ENCODE peak calls at places on chromosome 9, in eight cellular contexts. T is PC-3, H is thyroid gland, M is tibial nerve, B is hepatocyte, R is A549, C is epithelial cell of esophagus, X is brain microvascular endothelial cell. D is an unnamed sample.

GRCh38 chr9:37336150-37336549 is 86.3 kb upstream of the GRHPR start:
- DNase-seq in X (no peak), H (no peak), B (no peak), T (no peak), R (no peak), C (no peak), M (no peak), D (no peak)

GRCh38 chr9:127886401-127886972 is 9.0 kb upstream of the AK1 start:
- DNase-seq in T (no peak), X (no peak), M (no peak), B (no peak), C (no peak), R (no peak), H (no peak), D (no peak)

GRCh38 chr9:20504930-20505329 is 117.4 kb downstream of the MLLT3 start:
- DNase-seq in B (no peak), R (no peak), H (no peak), X (no peak), T (no peak), M (no peak), C (no peak), D (no peak)

GRCh38 chr9:114799441-114799840 is 6.4 kb downstream of the TNFSF15 start:
- DNase-seq in X (no peak), C (no peak), H (peak), T (no peak), B (peak), R (peak), M (no peak), D (no peak)

GRCh38 chr9:7452378-7452777 is 347.2 kb downstream of the DMAC1 start:
- DNase-seq in X (no peak), T (no peak), B (no peak), C (peak), H (no peak), M (no peak), R (no peak), D (no peak)

GRCh38 chr9:37904647-37905505 is 949 bp upstream of the SLC25A51 start:
- DNase-seq in T (no peak), C (peak), M (no peak), H (no peak), R (no peak), B (no peak), X (no peak), D (no peak)

GRCh38 chr9:133374612-133375115 is 1.2 kb downstream of the SURF4 start:
- DNase-seq in X (peak), H (no peak), M (no peak), C (peak), R (no peak), T (no peak), B (no peak), D (no peak)

GRCh38 chr9:118577121-118577520 is 792.1 kb downstream of the BRINP1 start:
- DNase-seq in C (peak), M (no peak), T (peak), H (no peak), X (no peak), R (no peak), B (no peak), D (no peak)

GRCh38 chr9:134858051-134858841 is 22.4 kb upstream of the FCN2 start:
- DNase-seq in M (no peak), T (peak), H (peak), R (peak), X (no peak), B (no peak), C (no peak), D (no peak)

GRCh38 chr9:15755660-15756059 is 202.8 kb downstream of the CCDC171 start:
- DNase-seq in M (no peak), X (no peak), R (no peak), C (no peak), T (no peak), H (no peak), B (no peak), D (no peak)

GRCh38 chr9:110047955-110048472 is 159.9 kb downstream of the C9orf152 start:
- DNase-seq in R (no peak), M (no peak), B (peak), C (no peak), H (peak), T (no peak), X (no peak), D (no peak)

GRCh38 chr9:99778308-99778707 is 43.4 kb upstream of the NR4A3 start:
- DNase-seq in M (no peak), X (peak), H (no peak), C (peak), T (peak), B (peak), R (peak), D (no peak)

GRCh38 chr9:72458153-72458552 is 63.3 kb upstream of the TMC1 start:
- DNase-seq in R (no peak), B (no peak), H (no peak), C (no peak), M (no peak), T (no peak), X (no peak), D (no peak)

GRCh38 chr9:134341306-134341705 is 15.1 kb downstream of the RXRA start:
- DNase-seq in X (no peak), M (no peak), B (no peak), T (no peak), C (no peak), R (no peak), H (peak), D (no peak)

GRCh38 chr9:109517798-109518435 is 19.8 kb upstream of the PTPN3 start:
- DNase-seq in M (no peak), B (no peak), T (peak), C (peak), X (no peak), H (peak), R (no peak), D (no peak)

GRCh38 chr9:123378028-123378427 is 22.0 kb downstream of the CRB2 start:
- DNase-seq in T (no peak), R (no peak), X (no peak), B (no peak), H (peak), M (no peak), C (no peak), D (no peak)

GRCh38 chr9:32968101-32969011 is 33.1 kb downstream of the APTX start:
- DNase-seq in R (peak), B (peak), C (peak), T (peak), M (peak), H (peak), X (peak), D (no peak)

GRCh38 chr9:136492978-136493522 is 10.2 kb upstream of the SEC16A start:
- DNase-seq in X (no peak), M (no peak), H (no peak), R (no peak), B (no peak), C (no peak), T (no peak), D (no peak)

GRCh38 chr9:129322022-129322621 is 144.1 kb upstream of the IER5L start:
- DNase-seq in R (no peak), X (no peak), M (peak), T (no peak), B (no peak), H (no peak), C (no peak), D (no peak)

GRCh38 chr9:129319076-129319937 is 141.2 kb upstream of the IER5L start:
- DNase-seq in M (peak), C (no peak), X (no peak), R (no peak), H (no peak), T (no peak), B (no peak), D (no peak)

GRCh38 chr9:129319938-129320481 is 141.9 kb upstream of the IER5L start:
- DNase-seq in H (peak), R (no peak), B (no peak), T (no peak), X (no peak), M (peak), C (no peak), D (no peak)

GRCh38 chr9:129321511-129322021 is 143.5 kb upstream of the IER5L start:
- DNase-seq in T (no peak), C (no peak), R (no peak), H (no peak), B (no peak), M (no peak), X (no peak), D (no peak)

GRCh38 chr9:129320575-129321311 is 142.7 kb upstream of the IER5L start:
- DNase-seq in R (no peak), T (peak), H (peak), M (peak), B (peak), C (peak), X (peak), D (peak)
- TF ChIP-seq CTCF in R (no peak), T (peak), H (peak), M (peak), B (peak), C (no peak), X (no peak), D (peak)

DNA sequence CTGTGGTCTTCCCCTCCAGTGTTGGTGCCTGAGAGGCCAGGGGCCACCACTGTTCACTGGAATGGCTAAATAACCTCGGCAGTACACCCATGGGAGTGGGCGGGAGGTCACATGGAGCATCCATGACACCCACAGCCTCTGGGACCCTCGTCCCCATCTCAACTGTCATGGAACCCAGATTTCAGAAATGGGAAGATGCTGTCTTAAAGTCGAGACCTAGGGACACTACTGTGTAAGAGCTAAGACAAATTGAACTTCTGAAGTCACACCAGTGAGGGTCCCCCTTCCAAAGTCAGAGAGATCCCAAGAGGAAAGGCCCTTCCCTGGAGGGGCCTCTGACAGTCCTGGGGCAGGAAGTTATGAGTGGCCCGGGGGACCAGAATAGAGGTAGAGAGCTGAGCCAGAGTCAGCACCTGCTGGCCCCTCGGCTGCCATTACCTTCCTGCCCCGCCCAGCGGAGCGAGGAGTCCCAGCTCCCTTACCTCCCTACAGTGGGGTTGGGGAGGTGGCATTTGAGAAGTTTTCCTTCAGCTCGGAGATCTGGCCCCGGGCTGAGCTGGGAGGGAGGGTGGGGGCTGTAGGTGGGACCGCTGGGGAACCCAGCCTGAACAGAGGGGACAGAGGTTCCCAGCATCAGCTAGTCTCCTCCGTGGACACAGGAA is 7.6 kb downstream of the BARX1 start:
- DNase-seq in B (no peak), R (no peak), T (no peak), X (no peak), M (no peak), C (no peak), H (no peak), D (no peak)
- H3K4me3 ChIP-seq in B (no peak), R (no peak), T (no peak), X (no peak), M (no peak), C (no peak), H (no peak), D (no peak)

DNA sequence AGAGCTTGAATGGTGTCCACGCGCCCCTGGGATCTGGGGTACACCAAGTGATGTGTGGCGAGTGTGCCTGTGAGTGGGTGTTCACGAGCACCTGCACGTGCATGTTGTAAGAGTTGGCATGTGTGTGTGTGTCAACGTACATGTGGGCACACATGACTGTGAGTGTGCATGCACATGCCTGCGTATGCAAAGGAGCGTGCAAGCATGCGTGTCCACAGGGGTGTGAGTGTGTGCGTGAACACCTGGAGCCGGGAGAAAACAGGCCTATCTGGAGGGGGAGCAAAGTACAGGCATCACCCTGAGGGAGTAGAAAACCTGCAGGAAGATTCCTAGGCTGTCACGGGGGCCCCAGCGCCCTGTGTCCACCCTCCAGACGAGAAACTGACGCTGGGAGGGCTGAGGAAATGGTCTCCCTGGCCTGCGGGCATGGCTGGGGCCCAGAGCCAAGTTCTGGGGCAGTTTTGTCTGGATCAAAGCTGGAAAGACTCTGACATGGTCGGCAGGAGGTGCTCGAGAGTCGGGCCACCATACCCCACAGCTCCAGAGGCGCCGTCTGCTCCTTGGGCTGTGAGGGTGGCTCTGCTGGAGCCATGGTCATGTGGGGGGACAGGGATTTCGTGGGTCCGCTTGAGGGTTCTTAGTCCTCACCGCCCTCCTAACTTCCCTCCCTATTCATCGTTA is 31.8 kb downstream of the PTGES start:
- DNase-seq in T (peak), X (no peak), R (peak), B (no peak), H (no peak), M (no peak), C (no peak), D (no peak)
- TF ChIP-seq CTCF in T (peak), X (peak), R (peak), B (no peak), H (no peak), M (no peak), C (no peak), D (peak)

GRCh38 chr9:91948423-91949292 is 1.4 kb downstream of the ROR2 start:
- DNase-seq in B (peak), C (peak), H (peak), T (no peak), R (peak), M (no peak), X (peak), D (peak)
- H3K4me3 ChIP-seq in B (peak), C (peak), H (peak), T (peak), R (peak), M (peak), X (peak), D (peak)

GRCh38 chr9:130041648-130042405 is 1.2 kb downstream of the FNBP1 start:
- DNase-seq in C (peak), H (no peak), T (peak), X (no peak), B (peak), R (no peak), M (no peak), D (no peak)

GRCh38 chr9:130042406-130042930 is 521 bp downstream of the FNBP1 start:
- DNase-seq in M (no peak), H (no peak), X (no peak), B (peak), C (peak), T (no peak), R (peak), D (no peak)

GRCh38 chr9:130042931-130043653 is at the start of gene FNBP1:
- DNase-seq in X (peak), C (peak), M (peak), B (peak), R (peak), T (peak), H (peak), D (no peak)

GRCh38 chr9:130040901-130041647 is 1.9 kb downstream of the FNBP1 start:
- DNase-seq in H (no peak), R (no peak), X (no peak), C (no peak), T (no peak), B (no peak), M (no peak), D (no peak)

DNA sequence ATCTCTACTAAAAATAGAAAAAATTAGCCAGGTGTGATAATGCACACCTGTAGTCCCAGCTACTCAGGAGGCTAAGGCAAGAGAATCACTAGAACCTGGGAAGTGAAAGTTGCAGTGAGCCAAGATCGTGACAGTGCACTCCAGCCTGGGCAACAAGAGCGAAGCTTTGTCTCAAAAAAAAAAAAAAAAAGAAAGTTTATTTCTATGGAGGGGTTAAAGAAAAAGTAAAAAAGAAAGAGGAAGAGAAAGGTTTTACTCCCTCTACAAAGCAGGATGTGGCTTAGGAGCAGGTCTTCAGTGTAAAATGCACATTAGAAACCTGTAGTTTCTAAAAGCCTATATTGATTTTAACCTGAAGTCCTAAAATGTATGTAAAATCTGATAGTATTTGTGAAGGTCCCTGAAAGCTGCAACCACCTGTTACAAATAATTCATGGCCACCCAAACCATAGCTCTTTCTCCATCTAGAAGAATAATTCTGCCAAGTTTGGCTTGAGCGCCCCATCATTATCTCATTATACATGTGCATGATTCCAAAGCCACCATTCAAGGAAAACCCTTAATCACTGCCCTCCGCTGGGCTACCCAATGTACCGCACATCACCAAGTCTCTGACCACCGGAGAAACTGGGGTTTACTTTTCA is 3.4 kb downstream of the FNBP1 start:
- DNase-seq in H (no peak), B (no peak), X (no peak), C (no peak), R (no peak), T (peak), M (no peak), D (no peak)
- TF ChIP-seq CTCF in H (no peak), B (peak), X (peak), C (no peak), R (no peak), T (peak), M (no peak), D (peak)

DNA sequence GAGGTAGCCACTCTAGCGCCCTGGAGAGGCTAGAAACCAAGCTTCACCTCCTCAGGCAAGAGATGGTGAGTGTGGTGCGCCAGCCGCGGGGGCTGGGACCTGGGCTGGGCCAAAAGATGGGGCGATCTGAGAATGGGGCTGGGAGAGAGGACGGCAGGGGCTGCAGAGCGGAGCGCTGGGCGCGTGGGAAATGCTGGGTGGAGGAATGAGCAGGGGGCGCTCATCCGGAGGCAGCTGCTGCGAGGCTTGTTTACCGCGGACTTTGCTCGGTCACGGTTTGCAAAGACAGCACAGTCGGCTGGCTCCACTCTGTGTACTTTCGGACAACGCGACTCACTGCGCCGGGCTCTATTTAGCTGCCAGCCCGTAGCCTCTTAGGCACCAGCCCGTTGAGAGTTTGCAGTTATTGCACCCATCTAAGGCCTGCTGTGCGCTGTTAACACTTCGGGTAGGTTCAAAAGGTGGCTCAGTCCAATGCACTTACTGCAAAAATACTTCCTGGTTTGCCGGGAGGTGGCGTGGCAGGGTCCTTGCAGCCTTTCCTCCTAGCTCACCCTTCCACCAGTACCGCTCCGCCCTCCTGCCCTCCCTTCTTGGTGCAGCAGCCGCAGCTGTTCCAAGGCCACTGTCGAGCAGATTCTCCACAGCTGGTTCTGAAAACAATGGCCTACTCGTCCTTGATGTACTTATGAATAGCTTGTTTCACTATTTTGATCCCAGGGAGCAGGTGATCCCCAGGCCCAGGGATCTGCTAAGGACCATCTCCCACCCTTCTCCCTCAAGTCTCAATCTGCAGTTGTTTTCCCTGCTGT is 1.3 kb downstream of the LURAP1L start:
- DNase-seq in C (peak), T (peak), R (peak), H (peak), B (peak), X (peak), M (peak), D (no peak)
- H3K4me3 ChIP-seq in C (peak), T (peak), R (peak), H (peak), B (peak), X (peak), M (peak), D (peak)

DNA sequence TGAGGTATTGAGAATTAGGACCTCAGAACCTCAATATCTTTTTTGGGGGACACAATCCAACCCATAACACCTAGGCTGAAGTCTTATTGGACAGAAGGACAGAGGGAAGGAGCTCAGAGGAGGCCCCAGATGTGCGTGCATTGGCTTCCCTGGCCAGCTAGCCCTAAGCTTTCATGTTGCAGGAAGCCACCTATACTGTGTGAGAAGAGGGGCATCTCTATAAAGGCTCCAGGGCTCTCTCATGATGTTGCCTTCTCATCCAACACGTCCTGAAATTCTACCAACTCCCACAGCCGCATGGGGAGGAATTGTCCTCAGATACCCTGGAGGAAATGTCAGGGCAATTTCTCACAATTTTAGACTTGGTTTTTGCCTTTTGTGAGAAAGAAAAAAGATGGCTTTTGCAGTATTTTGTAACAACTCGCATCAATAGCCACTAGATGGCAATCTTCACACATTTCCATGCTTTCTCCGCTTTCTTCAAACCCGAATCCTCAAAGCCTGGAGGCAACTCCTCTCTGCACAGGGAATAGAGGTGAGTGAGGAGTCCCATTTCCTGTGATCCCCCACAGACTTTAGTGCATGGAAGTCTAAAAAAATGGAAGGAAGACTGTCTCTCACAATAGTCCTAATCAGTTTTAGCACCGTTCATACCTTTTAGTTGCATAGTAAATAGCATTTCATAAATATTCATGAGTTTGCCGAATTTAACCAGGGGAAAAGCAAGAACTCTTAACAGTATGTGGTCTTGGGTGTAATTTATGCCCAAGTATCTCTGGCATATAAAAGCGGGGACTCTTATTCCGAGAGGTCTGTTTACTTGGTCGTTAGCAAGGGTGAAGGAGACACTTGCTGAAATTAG is 7.4 kb upstream of the PPP3R2 start:
- DNase-seq in R (peak), X (peak), C (peak), H (no peak), T (peak), B (peak), M (no peak), D (peak)
- TF ChIP-seq CTCF in R (peak), X (peak), C (peak), H (peak), T (peak), B (peak), M (peak), D (peak)